ENCODE peak calls at places on chromosome 17, in five cellular contexts. A is NCI-H460, L is memory B cell, J is amniotic stem cell, O is NCI-H69. N is an unnamed sample.

GRCh38 chr17:67434061-67434525 is 57.0 kb downstream of the PITPNC1 start:
- DNase-seq in J (no peak), L (no peak), O (no peak), A (no peak), N (no peak)

GRCh38 chr17:44312396-44313104 is 4.1 kb downstream of the RUNDC3A start:
- DNase-seq in A (no peak), O (no peak), L (no peak), J (no peak), N (no peak)

GRCh38 chr17:81524865-81525159 is 3.4 kb upstream of the FSCN2 start:
- DNase-seq in L (no peak), J (no peak), O (no peak), A (no peak), N (no peak)

GRCh38 chr17:8832711-8833352 is 33.7 kb upstream of the MFSD6L start:
- DNase-seq in L (no peak), A (peak; percentile 6), J (no peak), O (peak; percentile 80), N (peak; percentile 45)

GRCh38 chr17:31517524-31517923 is 126.0 kb downstream of the RAB11FIP4 start:
- DNase-seq in L (no peak), J (no peak), O (peak; percentile 47), A (no peak), N (no peak)

GRCh38 chr17:32894245-32894644 is 17.3 kb upstream of the MYO1D start:
- DNase-seq in A (no peak), J (no peak), L (no peak), O (no peak), N (no peak)

GRCh38 chr17:37239690-37240344 is 136.0 kb upstream of the C17orf78 start:
- DNase-seq in O (peak; percentile 28), L (no peak), A (peak; percentile 9), J (no peak), N (no peak)

GRCh38 chr17:42937712-42938596 is 26.3 kb downstream of the AARSD1 start:
- DNase-seq in J (peak; percentile 28), O (peak; percentile 75), L (no peak), A (peak; percentile 49), N (no peak)

GRCh38 chr17:1124238-1124699 is 55.5 kb downstream of the ABR start:
- DNase-seq in O (no peak), A (no peak), L (no peak), J (no peak), N (no peak)

GRCh38 chr17:149897-150575 is 12.7 kb downstream of the SCGB1C2 start:
- DNase-seq in J (no peak), A (no peak), O (no peak), L (no peak), N (no peak)

GRCh38 chr17:28579526-28579925 is 2.8 kb upstream of the ALDOC start:
- DNase-seq in L (no peak), A (no peak), J (no peak), O (no peak), N (no peak)

GRCh38 chr17:41480581-41480980 is 370 bp downstream of the KRT35 start:
- DNase-seq in A (no peak), J (no peak), L (no peak), O (no peak), N (no peak)

GRCh38 chr17:7084058-7084457 is 4.0 kb upstream of the CLEC10A start:
- DNase-seq in O (no peak), L (no peak), J (no peak), A (no peak), N (no peak)

GRCh38 chr17:36443777-36444176 is 42.7 kb upstream of the ZNHIT3 start:
- DNase-seq in J (no peak), L (no peak), A (no peak), O (no peak), N (no peak)

GRCh38 chr17:42819939-42820535 is 4.0 kb downstream of the BECN1 start:
- DNase-seq in J (peak; percentile 46), A (peak; percentile 71), L (peak; percentile 55), O (peak; percentile 85), N (peak; percentile 32)

GRCh38 chr17:1907818-1908698 is 78.3 kb downstream of the RPA1 start:
- DNase-seq in O (no peak), A (no peak), L (peak; percentile 31), J (no peak), N (no peak)

GRCh38 chr17:42917236-42917603 is 16.6 kb downstream of the G6PC1 start:
- DNase-seq in O (no peak), J (no peak), A (no peak), L (no peak), N (no peak)

GRCh38 chr17:69801368-69801767 is 273.7 kb upstream of the KCNJ16 start:
- DNase-seq in A (no peak), O (no peak), L (no peak), J (no peak), N (no peak)

GRCh38 chr17:65553646-65554567 is 7.5 kb downstream of the AXIN2 start:
- DNase-seq in O (no peak), A (no peak), L (no peak), J (no peak), N (no peak)

GRCh38 chr17:21163101-21163500 is 36.3 kb downstream of the DHRS7B start:
- DNase-seq in O (no peak), J (no peak), L (no peak), A (no peak), N (no peak)

GRCh38 chr17:8954339-8954738 is 11.2 kb downstream of the PIK3R5 start:
- DNase-seq in J (no peak), L (peak; percentile 63), O (no peak), A (no peak), N (no peak)

GRCh38 chr17:58338907-58339774 is 10.5 kb upstream of the TSPOAP1 start:
- DNase-seq in J (no peak), A (no peak), O (peak; percentile 77), L (peak; percentile 61), N (peak; percentile 63)

GRCh38 chr17:54785643-54786258 is 114.9 kb upstream of the TOM1L1 start:
- DNase-seq in L (no peak), J (no peak), A (no peak), O (no peak), N (no peak)

GRCh38 chr17:39979021-39979660 is 1.5 kb upstream of the PSMD3 start:
- DNase-seq in J (peak; percentile 74), A (no peak), L (no peak), O (no peak), N (no peak)

GRCh38 chr17:50631195-50631907 is 3.3 kb upstream of the ABCC3 start:
- DNase-seq in A (no peak), L (no peak), J (no peak), O (peak; percentile 73), N (no peak)

N was measured in activated CD8-positive, alpha-beta memory T cell treated with anti-CD3 and anti-CD28 coated beads for 48 hours.